ENCODE peak calls at places on chromosomes 5 and 9, in five cellular contexts. W is tibial nerve, E is ovary, L is prostate gland, S is HCT116. Z is an unnamed sample. For H3K9me3, the result is how much of the 10 kb centered on the place peaks cover.

GRCh38 chr5:154097031-154097430 is 58.3 kb downstream of the MFAP3 start:
- DNase-seq in S (no peak), W (no peak), E (no peak), L (no peak), Z (no peak)

GRCh38 chr5:139638736-139639618 is 9.2 kb upstream of the CXXC5 start:
- DNase-seq in L (no peak), E (peak), S (no peak), W (no peak), Z (no peak)

GRCh38 chr5:10556331-10556807 is 7.5 kb upstream of the ANKRD33B start:
- DNase-seq in E (no peak), S (no peak), L (no peak), W (no peak), Z (no peak)

GRCh38 chr9:71909887-71910601 is 949 bp downstream of the ABHD17B start:
- DNase-seq in W (no peak), S (no peak), L (peak), E (peak), Z (peak)

GRCh38 chr9:87179556-87180340 is 232.4 kb upstream of the GAS1 start:
- DNase-seq in S (no peak), W (no peak), L (no peak), E (no peak), Z (no peak)

GRCh38 chr9:90645721-90646120 is 3.1 kb upstream of the DIRAS2 start:
- DNase-seq in W (no peak), L (no peak), S (no peak), E (no peak), Z (no peak)

GRCh38 chr5:64859881-64860280 is 91.2 kb downstream of the CWC27 start:
- DNase-seq in E (no peak), S (no peak), L (no peak), W (no peak), Z (peak)

GRCh38 chr9:131889437-131890244 is 149.8 kb upstream of the RAPGEF1 start:
- DNase-seq in L (no peak), S (no peak), W (no peak), E (no peak), Z (peak)

GRCh38 chr5:168153263-168153930 is 138.0 kb upstream of the WWC1 start:
- DNase-seq in S (no peak), E (no peak), L (no peak), W (no peak), Z (no peak)

GRCh38 chr5:113127021-113127420 is 150.4 kb downstream of the DCP2 start:
- DNase-seq in W (no peak), E (no peak), S (no peak), L (no peak), Z (no peak)

GRCh38 chr9:105067895-105068580 is 140.1 kb upstream of the ABCA1 start:
- DNase-seq in E (no peak), S (no peak), L (no peak), W (no peak), Z (no peak)

GRCh38 chr5:36744041-36744677 is 132.4 kb upstream of the NIPBL start:
- DNase-seq in W (no peak), E (no peak), S (no peak), L (peak), Z (no peak)

GRCh38 chr5:55603947-55604346 is 69.2 kb upstream of the PLPP1 start:
- DNase-seq in W (no peak), S (no peak), L (no peak), E (no peak), Z (no peak)

GRCh38 chr5:81192351-81192750 is 40.8 kb upstream of the CKMT2 start:
- DNase-seq in E (no peak), S (no peak), L (no peak), W (no peak), Z (no peak)

GRCh38 chr9:79477955-79478751 is 93.6 kb upstream of the TLE4 start:
- DNase-seq in S (no peak), E (no peak), L (no peak), W (no peak), Z (no peak)

GRCh38 chr9:77424993-77425392 is 223.1 kb downstream of the GNA14 start:
- DNase-seq in L (no peak), S (no peak), W (no peak), E (no peak), Z (no peak)

GRCh38 chr5:168818586-168818985 is 239.4 kb upstream of the PANK3 start:
- DNase-seq in E (no peak), W (no peak), L (no peak), S (no peak), Z (peak)

GRCh38 chr5:3660630-3661029 is 65.0 kb downstream of the IRX1 start:
- DNase-seq in E (no peak), L (no peak), W (no peak), S (no peak), Z (no peak)

GRCh38 chr5:169003721-169004481 is 297.0 kb downstream of the SLIT3 start:
- DNase-seq in S (no peak), W (no peak), E (peak), L (no peak), Z (no peak)

GRCh38 chr5:113232667-113233066 is 202.1 kb downstream of the TSSK1B start:
- DNase-seq in W (no peak), E (peak), S (no peak), L (peak), Z (peak)

GRCh38 chr9:85483214-85483613 is 258.5 kb downstream of the AGTPBP1 start:
- DNase-seq in L (no peak), S (peak), W (no peak), E (no peak), Z (no peak)

GRCh38 chr5:177491429-177491945 is 5.9 kb downstream of the PDLIM7 start:
- DNase-seq in S (no peak), W (no peak), L (no peak), E (peak), Z (no peak)

GRCh38 chr5:87121315-87122170 is 146.1 kb upstream of the RASA1 start:
- DNase-seq in S (peak), E (no peak), L (no peak), W (no peak), Z (no peak)

GRCh38 chr5:39106332-39106731 is 32.1 kb upstream of the RICTOR start:
- DNase-seq in S (no peak), L (no peak), W (no peak), E (no peak), Z (no peak)
- TF ChIP-seq CTCF in S (peak), L (no peak), W (peak), E (no peak), Z (no peak)

DNA sequence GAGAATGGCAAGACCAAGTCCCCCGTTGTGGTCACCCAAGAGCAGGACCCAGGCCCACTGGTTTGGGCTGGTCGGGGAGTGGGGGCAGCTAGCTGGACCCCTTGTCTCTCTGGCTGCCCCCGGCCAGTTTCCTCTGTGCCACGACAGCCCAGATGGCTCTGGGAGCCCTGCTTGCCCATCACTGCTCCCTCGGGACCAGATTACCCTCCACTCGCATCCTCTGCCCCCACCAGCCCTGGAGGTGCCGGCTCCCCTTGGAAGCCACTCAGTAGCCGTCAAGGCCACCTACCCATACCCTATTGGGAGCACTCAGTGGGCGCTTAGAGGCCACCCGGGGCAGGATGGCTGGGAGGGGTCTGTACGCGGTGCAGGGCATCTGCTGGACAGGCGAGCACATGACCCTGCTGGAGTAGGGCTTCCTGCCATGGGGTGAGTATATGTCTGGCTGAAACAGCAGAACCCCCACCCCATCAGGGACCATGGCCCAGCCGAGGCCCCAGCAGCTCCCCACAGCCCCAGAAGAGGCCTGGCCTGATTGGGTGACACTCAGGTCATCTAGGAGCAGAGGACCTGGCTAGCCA is 70.0 kb downstream of the ZNF354C start:
- DNase-seq in E (no peak), L (no peak), S (no peak), W (no peak), Z (no peak)
- H3K9me3 ChIP-seq in E (under half), L (under half), S (under half), W (under half), Z (under half)

GRCh38 chr5:69372394-69372793 is 2.8 kb downstream of the RAD17 start:
- DNase-seq in W (no peak), E (no peak), S (no peak), L (no peak), Z (no peak)

GRCh38 chr5:69378376-69378775 is 8.8 kb downstream of the RAD17 start:
- DNase-seq in S (no peak), E (no peak), W (no peak), L (no peak), Z (no peak)

GRCh38 chr5:69369369-69370121 is at the start of the genes AK6, RAD17 and TAF9:
- DNase-seq in S (peak), W (peak), E (peak), L (peak), Z (peak)

DNA sequence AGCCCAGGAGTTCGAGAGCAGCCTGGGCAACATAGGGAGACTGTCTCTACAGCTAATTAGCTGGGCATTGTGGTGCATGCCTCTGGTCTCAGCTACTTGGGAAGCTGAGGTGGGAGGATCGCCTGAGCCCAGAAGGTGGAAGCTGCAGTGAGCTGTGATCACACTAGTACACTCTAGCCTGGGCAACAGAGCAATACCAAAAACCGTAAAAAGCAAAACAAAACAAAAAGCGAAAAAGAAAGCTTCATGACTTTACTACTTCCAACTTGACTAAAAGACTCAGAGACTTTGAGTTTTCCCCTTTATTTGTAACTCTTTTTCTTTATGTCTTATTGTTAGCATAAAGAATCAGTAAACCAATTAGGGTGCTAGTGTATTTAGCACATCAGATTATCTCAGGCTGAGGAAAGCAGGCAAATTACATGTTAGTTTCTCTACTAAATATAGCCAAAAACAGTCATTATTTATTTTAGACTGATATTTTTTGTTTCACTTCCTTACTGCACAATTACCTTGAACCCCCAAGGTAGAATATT is 5.4 kb downstream of the RAD17 start:
- DNase-seq in E (no peak), L (no peak), S (no peak), W (no peak), Z (no peak)
- TF ChIP-seq POLR2A in E (no peak), L (no peak), S (no peak), W (no peak), Z (no peak)

DNA sequence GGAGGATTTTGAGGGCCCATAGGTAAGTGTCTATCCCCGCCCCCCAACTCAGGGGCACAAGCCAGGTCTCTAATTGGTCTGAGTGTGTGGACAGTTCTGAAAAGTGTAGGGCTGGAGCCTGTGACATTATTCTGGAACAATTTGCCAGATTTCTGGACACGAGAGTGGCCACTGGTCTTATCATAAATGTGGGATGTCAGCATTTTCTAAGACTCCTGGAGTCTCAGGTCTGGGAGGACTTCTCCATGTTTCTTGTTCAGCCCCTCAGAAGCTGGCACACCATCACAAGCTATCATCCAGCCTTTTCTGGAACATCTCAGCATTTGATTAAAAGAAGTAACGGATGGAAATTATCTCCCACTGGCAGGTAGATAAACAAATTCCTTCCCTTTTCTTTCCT is 141.4 kb downstream of the SEC61B start:
- DNase-seq in W (no peak), L (no peak), E (no peak), S (no peak), Z (no peak)
- TF ChIP-seq CTCF in W (no peak), L (no peak), E (no peak), S (no peak), Z (no peak)

GRCh38 chr5:2288466-2288865 is 405.7 kb upstream of the IRX4 start:
- DNase-seq in E (no peak), W (no peak), S (no peak), L (no peak), Z (no peak)

GRCh38 chr5:2293906-2294305 is 411.2 kb upstream of the IRX4 start:
- DNase-seq in L (no peak), S (no peak), E (no peak), W (no peak), Z (no peak)

GRCh38 chr5:2289380-2289779 is 406.7 kb upstream of the IRX4 start:
- DNase-seq in E (no peak), W (no peak), L (no peak), S (no peak), Z (no peak)

GRCh38 chr5:2288968-2289367 is 406.2 kb upstream of the IRX4 start:
- DNase-seq in E (no peak), L (no peak), W (no peak), S (no peak), Z (no peak)

GRCh38 chr5:2291146-2291840 is 408.6 kb upstream of the IRX4 start:
- DNase-seq in S (no peak), E (no peak), W (no peak), L (no peak), Z (no peak)
- H3K9me3 ChIP-seq in S (under half), E (under half), W (under half), L (under half), Z (under half)

DNA sequence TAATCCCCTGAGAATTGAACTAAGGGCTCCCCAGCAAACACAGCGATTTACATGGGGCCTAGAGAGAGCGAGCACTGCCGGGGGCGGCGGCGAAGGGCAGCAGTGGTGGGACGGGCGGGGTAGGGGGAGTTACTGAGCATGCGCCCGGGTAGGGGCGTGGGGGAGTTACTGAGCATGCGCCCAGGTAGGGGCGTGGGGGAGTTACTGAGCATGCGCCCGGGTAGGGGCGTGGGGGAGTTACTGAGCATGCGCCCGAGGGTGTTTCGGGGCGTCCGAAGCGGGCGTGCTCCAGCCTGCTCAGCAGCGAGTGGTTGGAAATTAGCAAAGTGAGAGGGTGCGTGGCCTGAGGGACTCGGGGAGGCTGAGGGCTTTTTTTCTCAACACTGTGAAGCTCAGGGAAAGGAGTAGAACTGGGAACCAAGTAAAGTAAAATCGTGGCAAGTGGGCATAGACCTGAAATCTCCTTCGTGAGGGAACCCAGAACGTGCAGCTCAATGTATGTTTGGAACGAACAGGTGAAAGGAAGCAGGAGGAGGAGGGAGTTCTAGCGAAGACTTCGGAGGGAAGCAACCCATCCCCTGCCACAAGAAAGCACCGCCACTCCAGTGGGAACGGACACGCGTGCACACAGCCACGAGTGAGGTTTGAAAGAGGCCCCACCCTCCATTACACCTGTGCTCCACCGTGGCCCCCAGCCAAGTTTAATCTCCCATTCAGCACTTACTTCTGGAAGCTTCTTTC is 255.5 kb downstream of the DOCK8 start:
- DNase-seq in L (peak), S (peak), E (peak), W (peak), Z (peak)
- TF ChIP-seq POLR2A in L (peak), S (peak), E (no peak), W (peak), Z (peak)

GRCh38 chr5:180208435-180209081 is 453 bp downstream of the RASGEF1C start:
- DNase-seq in L (no peak), E (no peak), W (no peak), S (no peak), Z (no peak)
- TF ChIP-seq CTCF in L (no peak), E (no peak), W (no peak), S (peak), Z (no peak)

DNA sequence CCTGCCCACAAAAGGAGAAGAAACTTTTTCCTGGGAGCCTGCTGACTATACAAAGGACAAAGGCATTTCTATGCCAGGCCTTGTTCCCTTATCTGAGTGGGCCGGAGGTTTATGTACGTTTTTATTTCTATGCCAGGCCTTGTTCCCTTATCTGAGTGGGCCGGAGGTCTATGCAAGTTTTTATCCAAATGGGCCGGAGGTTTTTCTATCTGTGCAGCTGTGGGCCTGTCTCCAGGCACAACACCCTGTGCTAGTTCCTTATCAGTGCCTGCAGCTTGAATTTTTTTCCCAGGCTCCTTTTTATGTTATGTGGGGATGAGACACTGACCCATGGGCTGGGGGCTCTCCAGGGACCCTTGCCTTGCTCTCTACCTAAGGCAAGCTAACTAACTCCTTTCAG is 5.5 kb downstream of the SLC25A2 start:
- DNase-seq in S (no peak), L (no peak), E (no peak), W (no peak), Z (no peak)
- H3K9me3 ChIP-seq in S (under half), L (under half), E (under half), W (half or more), Z (half or more)

Z was measured in heart left ventricle.